ENCODE peak calls at places on chromosomes 3 and 15, in eight cellular contexts. R, J, B, T, O, G, K and V are unnamed samples.

GRCh38 chr3:159764211-159765024 is 224.2 kb upstream of the IL12A start:
- DNase-seq in R (no peak), J (peak), B (peak), T (no peak), O (no peak), G (peak), K (peak), V (no peak)

GRCh38 chr15:77546050-77546501 is 86.6 kb downstream of the LINGO1 start:
- DNase-seq in R (no peak), J (no peak), B (no peak), T (no peak), O (no peak), G (peak), K (no peak), V (no peak)

GRCh38 chr3:18717588-18717987 is 292.4 kb upstream of the SATB1 start:
- DNase-seq in R (no peak), J (no peak), B (no peak), T (no peak), O (no peak), G (no peak), K (no peak), V (no peak)

GRCh38 chr15:57432141-57432701 is 55.9 kb downstream of the CGNL1 start:
- DNase-seq in R (no peak), J (peak), B (peak), T (no peak), O (no peak), G (no peak), K (no peak), V (no peak)

GRCh38 chr15:68256675-68257450 is 20.7 kb upstream of the FEM1B start:
- DNase-seq in R (peak), J (peak), B (no peak), T (peak), O (peak), G (peak), K (peak), V (no peak)

GRCh38 chr3:186922224-186922623 is 8.1 kb upstream of the ST6GAL1 start:
- DNase-seq in R (no peak), J (no peak), B (no peak), T (no peak), O (no peak), G (no peak), K (no peak), V (no peak)

GRCh38 chr3:188900421-188900941 is 271.3 kb upstream of the TPRG1 start:
- DNase-seq in R (no peak), J (no peak), B (no peak), T (no peak), O (no peak), G (peak), K (no peak), V (peak)

GRCh38 chr3:59424268-59425010 is 374.6 kb upstream of the CFAP20DC start:
- DNase-seq in R (no peak), J (no peak), B (no peak), T (peak), O (no peak), G (no peak), K (no peak), V (no peak)

GRCh38 chr3:23135026-23135785 is 67.9 kb upstream of the UBE2E2 start:
- DNase-seq in R (no peak), J (no peak), B (no peak), T (no peak), O (no peak), G (no peak), K (no peak), V (no peak)

GRCh38 chr3:141082064-141082463 is 30.9 kb downstream of the SPSB4 start:
- DNase-seq in R (no peak), J (no peak), B (no peak), T (no peak), O (no peak), G (no peak), K (no peak), V (no peak)

GRCh38 chr3:87370007-87370406 is 93.6 kb upstream of the POU1F1 start:
- DNase-seq in R (no peak), J (no peak), B (no peak), T (no peak), O (no peak), G (no peak), K (no peak), V (no peak)

GRCh38 chr15:40204100-40204499 is 34.8 kb upstream of the PAK6 start:
- DNase-seq in R (no peak), J (no peak), B (no peak), T (no peak), O (no peak), G (no peak), K (no peak), V (no peak)

GRCh38 chr3:168141405-168141993 is 45.8 kb upstream of the GOLIM4 start:
- DNase-seq in R (no peak), J (no peak), B (no peak), T (no peak), O (no peak), G (no peak), K (no peak), V (no peak)

GRCh38 chr15:77026501-77027110 is 31.7 kb downstream of the PSTPIP1 start:
- DNase-seq in R (no peak), J (peak), B (no peak), T (no peak), O (no peak), G (no peak), K (peak), V (no peak)

GRCh38 chr3:23600178-23600577 is 205.6 kb upstream of the UBE2E1 start:
- DNase-seq in R (no peak), J (no peak), B (no peak), T (no peak), O (no peak), G (peak), K (no peak), V (peak)

GRCh38 chr3:16849795-16850194 is 35.0 kb upstream of the PLCL2 start:
- DNase-seq in R (no peak), J (no peak), B (no peak), T (no peak), O (peak), G (no peak), K (no peak), V (no peak)

GRCh38 chr3:102230057-102230456 is 204.8 kb upstream of the ZPLD1 start:
- DNase-seq in R (no peak), J (no peak), B (no peak), T (no peak), O (no peak), G (no peak), K (no peak), V (no peak)

GRCh38 chr3:76554717-76555116 is 485.2 kb upstream of the ROBO2 start:
- DNase-seq in R (no peak), J (no peak), B (no peak), T (no peak), O (no peak), G (no peak), K (no peak), V (no peak)

GRCh38 chr3:77150028-77150427 is 110.1 kb downstream of the ROBO2 start:
- DNase-seq in R (no peak), J (no peak), B (no peak), T (no peak), O (no peak), G (no peak), K (no peak), V (no peak)

GRCh38 chr3:25897019-25897418 is 107.1 kb downstream of the OXSM start:
- DNase-seq in R (no peak), J (peak), B (peak), T (no peak), O (no peak), G (peak), K (peak), V (no peak)

GRCh38 chr3:118587037-118587741 is 447.5 kb downstream of the IGSF11 start:
- DNase-seq in R (no peak), J (no peak), B (no peak), T (no peak), O (no peak), G (no peak), K (no peak), V (no peak)

GRCh38 chr15:70608156-70608555 is 155.2 kb downstream of the UACA start:
- DNase-seq in R (no peak), J (no peak), B (no peak), T (no peak), O (no peak), G (no peak), K (no peak), V (no peak)

GRCh38 chr15:28086175-28086703 is 12.9 kb downstream of the OCA2 start:
- DNase-seq in R (no peak), J (peak), B (peak), T (peak), O (peak), G (peak), K (peak), V (no peak)

GRCh38 chr3:57793737-57794187 is 37.7 kb downstream of the SLMAP start:
- DNase-seq in R (no peak), J (no peak), B (no peak), T (no peak), O (no peak), G (peak), K (no peak), V (no peak)

GRCh38 chr3:111917300-111917699 is 58.2 kb downstream of the PHLDB2 start:
- DNase-seq in R (no peak), J (no peak), B (no peak), T (no peak), O (no peak), G (peak), K (no peak), V (no peak)

GRCh38 chr3:16286161-16286560 is 21.1 kb downstream of the OXNAD1 start:
- DNase-seq in R (peak), J (no peak), B (no peak), T (peak), O (no peak), G (no peak), K (no peak), V (no peak)

GRCh38 chr15:28868744-28869143 is 17.0 kb upstream of the APBA2 start:
- DNase-seq in R (no peak), J (no peak), B (no peak), T (no peak), O (no peak), G (no peak), K (no peak), V (no peak)

GRCh38 chr3:41418961-41419691 is 219.8 kb downstream of the CTNNB1 start:
- DNase-seq in R (no peak), J (no peak), B (no peak), T (no peak), O (no peak), G (peak), K (no peak), V (peak)

GRCh38 chr3:118476885-118477618 is 557.6 kb downstream of the IGSF11 start:
- DNase-seq in R (no peak), J (no peak), B (no peak), T (no peak), O (no peak), G (no peak), K (no peak), V (no peak)